ENCODE peak calls at places on chromosomes 5 and 9, in ten cellular contexts. S is T-helper 17 cell; O is activated T-helper 1 cell treated with anti-CD3 and anti-CD28 coated beads, Interleukin-12 subunit alpha, Interleukin-12 subunit beta, Interleukin-2, Interleukin-4 antibody, amounts not matched to agents 30 ng/mL and 10 ng/mL and 1 ng/mL, durations not matched to agents 14 hours and 24 hours and 36 hours; I is T-helper 2 cell; V is MCF 10A; W is K562; J is NAMALWA; Z is AG08395; F is left colon; C is H7. T is an unnamed sample.

GRCh38 chr5:133709074-133709676 is 96.8 kb upstream of the FSTL4 start:
- DNase-seq in S (no peak), O (no peak), I (no peak), V (no peak), W (no peak), J (no peak), Z (no peak), F (no peak), C (no peak), T (no peak)

GRCh38 chr9:100406962-100407361 is 20.0 kb upstream of the MSANTD3 start:
- DNase-seq in S (no peak), O (no peak), I (no peak), V (no peak), W (peak; percentile 33), J (no peak), Z (no peak), F (no peak), C (no peak), T (no peak)

GRCh38 chr9:68733021-68733405 is 28.0 kb downstream of the PIP5K1B start:
- DNase-seq in S (no peak), O (no peak), I (no peak), V (no peak), W (no peak), J (no peak), Z (no peak), F (no peak), C (no peak), T (no peak)

GRCh38 chr5:115170128-115170923 is 618 bp upstream of the TRIM36 start:
- DNase-seq in S (no peak), O (peak; percentile 14), I (no peak), V (no peak), W (no peak), J (no peak), Z (no peak), F (no peak), C (peak; percentile 64), T (no peak)

GRCh38 chr5:81856948-81857928 is 106.3 kb upstream of the SSBP2 start:
- DNase-seq in S (no peak), O (no peak), I (no peak), V (peak; percentile 93), W (peak; percentile 46), J (peak; percentile 46), Z (no peak), F (peak; percentile 52), C (peak; percentile 47), T (peak; percentile 62)

GRCh38 chr5:158435161-158435616 is 576.2 kb upstream of the CLINT1 start:
- DNase-seq in S (no peak), O (peak; percentile 17), I (no peak), V (peak; percentile 31), W (no peak), J (peak; percentile 66), Z (no peak), F (no peak), C (no peak), T (peak; percentile 83)

GRCh38 chr9:137316012-137316981 is 14.2 kb upstream of the NRARP start:
- DNase-seq in S (no peak), O (no peak), I (no peak), V (peak; percentile 59), W (peak; percentile 94), J (peak; percentile 52), Z (peak; percentile 57), F (peak; percentile 75), C (peak; percentile 96), T (no peak)

GRCh38 chr5:59741599-59741998 is 151.9 kb downstream of the PDE4D start:
- DNase-seq in S (no peak), O (no peak), I (no peak), V (no peak), W (no peak), J (no peak), Z (no peak), F (no peak), C (no peak), T (no peak)

GRCh38 chr5:16539169-16539666 is 73.6 kb upstream of the ZNF622 start:
- DNase-seq in S (no peak), O (no peak), I (no peak), V (peak; percentile 78), W (no peak), J (no peak), Z (peak; percentile 94), F (peak; percentile 64), C (no peak), T (no peak)

GRCh38 chr5:68730220-68731010 is 363.4 kb upstream of the SLC30A5 start:
- DNase-seq in S (no peak), O (no peak), I (no peak), V (peak; percentile 46), W (peak; percentile 16), J (no peak), Z (peak; percentile 91), F (no peak), C (no peak), T (no peak)

GRCh38 chr5:55855509-55855908 is 4.4 kb downstream of the IL31RA start:
- DNase-seq in S (no peak), O (peak; percentile 21), I (peak; percentile 4), V (no peak), W (no peak), J (no peak), Z (no peak), F (no peak), C (no peak), T (peak; percentile 87)

GRCh38 chr5:84384604-84385575 is at the start of gene EDIL3:
- DNase-seq in S (no peak), O (no peak), I (no peak), V (no peak), W (no peak), J (no peak), Z (no peak), F (peak; percentile 66), C (peak; percentile 66), T (peak; percentile 55)

GRCh38 chr5:148794729-148795590 is 31.5 kb upstream of the ADRB2 start:
- DNase-seq in S (no peak), O (no peak), I (no peak), V (peak; percentile 94), W (no peak), J (no peak), Z (no peak), F (no peak), C (no peak), T (peak; percentile 95)

GRCh38 chr5:115402092-115402491 is 105.6 kb upstream of the CCDC112 start:
- DNase-seq in S (no peak), O (no peak), I (no peak), V (no peak), W (no peak), J (no peak), Z (no peak), F (no peak), C (no peak), T (no peak)

GRCh38 chr9:82302968-82303655 is 314.5 kb downstream of the SPATA31D1 start:
- DNase-seq in S (no peak), O (no peak), I (no peak), V (no peak), W (no peak), J (no peak), Z (no peak), F (no peak), C (no peak), T (no peak)

GRCh38 chr5:39980056-39980455 is 555.3 kb upstream of the DAB2 start:
- DNase-seq in S (no peak), O (no peak), I (no peak), V (peak; percentile 27), W (no peak), J (no peak), Z (no peak), F (no peak), C (no peak), T (no peak)

GRCh38 chr9:104907278-104907951 is 20.5 kb downstream of the ABCA1 start:
- DNase-seq in S (no peak), O (no peak), I (no peak), V (peak; percentile 75), W (no peak), J (no peak), Z (peak; percentile 74), F (no peak), C (no peak), T (no peak)

GRCh38 chr5:60674251-60674650 is 25.7 kb downstream of the DEPDC1B start:
- DNase-seq in S (no peak), O (no peak), I (no peak), V (no peak), W (no peak), J (no peak), Z (no peak), F (no peak), C (no peak), T (no peak)

GRCh38 chr5:42277293-42277692 is 145.9 kb upstream of the GHR start:
- DNase-seq in S (no peak), O (no peak), I (no peak), V (no peak), W (no peak), J (no peak), Z (no peak), F (no peak), C (no peak), T (no peak)

GRCh38 chr5:180080670-180081280 is 9.2 kb upstream of the RNF130 start:
- DNase-seq in S (no peak), O (no peak), I (no peak), V (no peak), W (peak; percentile 18), J (no peak), Z (no peak), F (no peak), C (no peak), T (no peak)

GRCh38 chr9:16485155-16485554 is 385.3 kb downstream of the BNC2 start:
- DNase-seq in S (no peak), O (no peak), I (no peak), V (no peak), W (no peak), J (no peak), Z (no peak), F (no peak), C (no peak), T (no peak)

GRCh38 chr9:88991066-88992030 is at the start of gene S1PR3:
- DNase-seq in S (no peak), O (no peak), I (no peak), V (peak; percentile 46), W (peak; percentile 37), J (no peak), Z (peak; percentile 53), F (peak; percentile 22), C (peak; percentile 98), T (peak; percentile 81)